ENCODE peak calls at places on chromosomes 2 and 18, in four cellular contexts. K is IMR-90, U is HepG2, P is K562. O is an unnamed sample.

GRCh38 chr2:5290911-5291546 is 401.2 kb upstream of the SOX11 start:
- DNase-seq in P (no peak), U (no peak), K (no peak), O (no peak)

GRCh38 chr2:15606481-15607441 is 15.1 kb downstream of the DDX1 start:
- DNase-seq in U (no peak), P (no peak), K (no peak), O (no peak)

GRCh38 chr18:21456428-21457178 is 143.9 kb downstream of the ESCO1 start:
- DNase-seq in U (no peak), P (no peak), K (no peak), O (no peak)

GRCh38 chr2:233451950-233452349 is 97.7 kb downstream of the DGKD start:
- DNase-seq in K (no peak), U (no peak), P (peak; percentile 59), O (no peak)

GRCh38 chr18:58042826-58043362 is 1.1 kb upstream of the NEDD4L start:
- DNase-seq in U (no peak), K (no peak), P (peak; percentile 27), O (no peak)

GRCh38 chr18:73023975-73024374 is 156.2 kb upstream of the NETO1 start:
- DNase-seq in U (no peak), K (no peak), P (no peak), O (no peak)

GRCh38 chr2:227004482-227004881 is 159.5 kb downstream of the COL4A4 start:
- DNase-seq in K (no peak), U (no peak), P (peak; percentile 6), O (no peak)

GRCh38 chr2:43748333-43748732 is 25.5 kb upstream of the DYNC2LI1 start:
- DNase-seq in K (no peak), P (no peak), U (no peak), O (no peak)

GRCh38 chr2:164595031-164595430 is 26.3 kb downstream of the GRB14 start:
- DNase-seq in K (no peak), P (no peak), U (no peak), O (no peak)

GRCh38 chr2:129233751-129234406 is 745.6 kb upstream of the RAB6C start:
- DNase-seq in K (no peak), P (no peak), U (no peak), O (no peak)

GRCh38 chr2:219003267-219003634 is 10.0 kb upstream of the CRYBA2 start:
- DNase-seq in U (no peak), P (no peak), K (no peak), O (no peak)

GRCh38 chr2:169038338-169038757 is 7.2 kb upstream of the ABCB11 start:
- DNase-seq in P (peak; percentile 52), U (no peak), K (no peak), O (peak; percentile 10)

GRCh38 chr2:67075530-67076253 is 321.4 kb upstream of the ETAA1 start:
- DNase-seq in P (no peak), K (no peak), U (no peak), O (no peak)

GRCh38 chr18:7256959-7257742 is 26.3 kb downstream of the LRRC30 start:
- DNase-seq in P (no peak), U (no peak), K (no peak), O (no peak)

GRCh38 chr2:42663106-42663755 is 94.8 kb downstream of the MTA3 start:
- DNase-seq in P (peak; percentile 78), U (peak; percentile 80), K (peak; percentile 77), O (peak; percentile 78)

GRCh38 chr2:96815326-96816126 is 542 bp upstream of the CNNM3 start:
- DNase-seq in K (peak; percentile 63), U (peak; percentile 39), P (peak; percentile 48), O (peak; percentile 62)

GRCh38 chr18:24270937-24271380 is 126.7 kb downstream of the OSBPL1A start:
- DNase-seq in P (no peak), U (no peak), K (peak; percentile 63), O (peak; percentile 29)

GRCh38 chr18:52937840-52938239 is 597.8 kb downstream of the DCC start:
- DNase-seq in P (no peak), K (no peak), U (no peak), O (no peak)

GRCh38 chr18:14978962-14979535 is 231.1 kb downstream of the ANKRD30B start:
- DNase-seq in U (peak; percentile 23), K (no peak), P (peak; percentile 19), O (no peak)

GRCh38 chr18:76564117-76564516 is 69.1 kb upstream of the ZNF516 start:
- DNase-seq in P (no peak), K (peak; percentile 89), U (no peak), O (no peak)

GRCh38 chr2:130795431-130795830 is 40.1 kb downstream of the AMER3 start:
- DNase-seq in U (no peak), P (no peak), K (no peak), O (no peak)

GRCh38 chr2:207143474-207144190 is 22.1 kb downstream of the KLF7 start:
- DNase-seq in U (no peak), K (no peak), P (no peak), O (no peak)

GRCh38 chr2:133849341-133849740 is 281.1 kb upstream of the NCKAP5 start:
- DNase-seq in P (no peak), U (no peak), K (no peak), O (no peak)

GRCh38 chr2:42386684-42387083 is 25.7 kb upstream of the COX7A2L start:
- DNase-seq in U (peak; percentile 35), P (peak; percentile 33), K (no peak), O (peak; percentile 45)

GRCh38 chr2:197675711-197676188 is 363 bp upstream of the RFTN2 start:
- DNase-seq in U (no peak), P (peak; percentile 3), K (peak; percentile 76), O (no peak)

GRCh38 chr18:63257453-63257852 is 62.1 kb downstream of the BCL2 start:
- DNase-seq in K (no peak), P (no peak), U (no peak), O (no peak)

GRCh38 chr2:69242651-69243051 is 144.4 kb downstream of the GFPT1 start:
- DNase-seq in P (no peak), U (no peak), K (peak; percentile 86), O (no peak)

GRCh38 chr2:26597197-26597596 is 44.0 kb downstream of the CIB4 start:
- DNase-seq in U (no peak), P (no peak), K (no peak), O (no peak)
- TF ChIP-seq MAZ in U (no peak), P (no peak), K (no peak), O (no peak)

DNA sequence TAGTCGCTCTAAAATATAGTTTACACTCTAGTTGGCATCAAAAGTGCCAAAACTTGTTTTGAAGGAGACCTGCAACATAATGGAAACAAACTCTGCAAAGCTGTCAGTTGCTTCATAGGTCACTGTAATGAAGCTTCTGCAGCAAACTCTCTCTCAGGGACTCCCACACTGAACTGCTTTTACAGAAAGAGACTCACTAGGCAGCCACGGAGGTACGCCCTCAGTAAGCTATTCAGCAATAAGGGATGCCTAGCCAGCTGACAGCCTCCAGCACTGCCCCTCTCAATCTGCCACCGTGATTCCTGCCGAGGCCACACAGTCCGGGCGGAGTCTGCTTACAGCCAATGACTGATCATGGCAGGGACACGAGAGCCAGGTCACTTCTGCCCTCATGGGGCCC is 51.1 kb downstream of the COLEC12 start:
- DNase-seq in U (peak; percentile 18), P (no peak), K (no peak), O (no peak)
- TF ChIP-seq POLR2A in U (no peak), P (no peak), K (no peak), O (no peak)

GRCh38 chr2:64678771-64679615 is 25.3 kb upstream of the SERTAD2 start:
- DNase-seq in P (peak; percentile 37), K (no peak), U (no peak), O (no peak)
- TF ChIP-seq MAZ in P (no peak), K (no peak), U (no peak), O (no peak)

GRCh38 chr2:73985318-73986084 is 791 bp downstream of the TET3 start:
- DNase-seq in K (no peak), P (peak; percentile 55), U (peak; percentile 31), O (peak; percentile 36)

GRCh38 chr2:73984922-73985317 is 210 bp downstream of the TET3 start:
- DNase-seq in K (no peak), P (peak; percentile 57), U (peak; percentile 26), O (peak; percentile 35)

GRCh38 chr2:73984203-73984921 is at the start of gene TET3:
- DNase-seq in K (no peak), U (no peak), P (peak; percentile 67), O (no peak)

GRCh38 chr2:73982140-73982617 is 2.5 kb upstream of the TET3 start:
- DNase-seq in K (peak; percentile 53), P (no peak), U (no peak), O (peak; percentile 25)

GRCh38 chr2:73983322-73984202 is 1.1 kb upstream of the TET3 start:
- DNase-seq in P (peak; percentile 62), K (no peak), U (peak; percentile 63), O (peak; percentile 44)
- TF ChIP-seq POLR2A in P (peak; percentile 33), K (no peak), U (peak; percentile 56), O (peak; percentile 29)

GRCh38 chr2:132401326-132401725 is 15.3 kb upstream of the GPR39 start:
- DNase-seq in K (no peak), P (no peak), U (no peak), O (no peak)

GRCh38 chr2:132403176-132403575 is 13.4 kb upstream of the GPR39 start:
- DNase-seq in P (no peak), K (no peak), U (no peak), O (no peak)

GRCh38 chr2:132404056-132404455 is 12.5 kb upstream of the GPR39 start:
- DNase-seq in U (no peak), P (no peak), K (no peak), O (no peak)

GRCh38 chr2:132400901-132401240 is 15.7 kb upstream of the GPR39 start:
- DNase-seq in P (no peak), K (no peak), U (no peak), O (no peak)

GRCh38 chr2:132400169-132400900 is 16.3 kb upstream of the GPR39 start:
- DNase-seq in K (peak; percentile 71), U (no peak), P (peak; percentile 30), O (peak; percentile 26)
- TF ChIP-seq MAZ in K (no peak), U (no peak), P (no peak), O (no peak)

GRCh38 chr18:812123-812672 is at the start of gene YES1:
- DNase-seq in U (peak; percentile 78), K (peak; percentile 61), P (peak; percentile 94), O (peak; percentile 59)
- TF ChIP-seq POLR2A in U (no peak), K (no peak), P (no peak), O (peak; percentile 42)

GRCh38 chr2:141075753-141076152 is 1055.1 kb downstream of the LRP1B start:
- DNase-seq in U (no peak), K (no peak), P (no peak), O (no peak)
- TF ChIP-seq MAZ in U (no peak), K (no peak), P (no peak), O (no peak)

GRCh38 chr2:203238711-203239526 is at the start of gene CYP20A1:
- DNase-seq in P (peak; percentile 94), U (peak; percentile 93), K (peak; percentile 94), O (peak; percentile 84)
- TF ChIP-seq POLR2A in P (peak; percentile 97), U (peak; percentile 99), K (peak; percentile 96), O (peak; percentile 92)